ENCODE peak calls at places on chromosomes 6 and 20, in six cellular contexts. E is stimulated activated CD8-positive, alpha-beta memory T cell treated with anti-CD3 and anti-CD28 coated beads, Interleukin-15, amount 100 ng/mL, for 4 hours; J is cardiac fibroblast; K is chondrocyte; P is adrenal gland; Z is CD14-positive monocyte. U is an unnamed sample.
A peak's percentile ranks its signal among the peaks of the same experiment; 100 is the strongest.

GRCh38 chr6:20630136-20630535 is 95.9 kb downstream of the CDKAL1 start:
- DNase-seq in K (no peak), E (no peak), Z (no peak), P (no peak), J (no peak), U (no peak)

GRCh38 chr6:149236584-149236983 is 80.9 kb upstream of the TAB2 start:
- DNase-seq in P (no peak), J (peak; percentile 87), E (no peak), Z (no peak), K (no peak), U (no peak)

GRCh38 chr6:112780498-112781096 is 433.5 kb downstream of the RFPL4B start:
- DNase-seq in K (no peak), P (peak; percentile 53), Z (peak; percentile 48), J (peak; percentile 90), E (no peak), U (peak; percentile 74)

GRCh38 chr6:42010185-42010872 is 40.0 kb upstream of the TAF8 start:
- DNase-seq in E (no peak), P (no peak), J (peak; percentile 25), K (peak; percentile 61), Z (no peak), U (no peak)

GRCh38 chr6:21752054-21752811 is 158.7 kb downstream of the SOX4 start:
- DNase-seq in E (no peak), J (no peak), Z (no peak), K (no peak), P (no peak), U (no peak)

GRCh38 chr6:150739711-150740349 is 125.7 kb upstream of the MTHFD1L start:
- DNase-seq in P (no peak), Z (no peak), E (no peak), J (no peak), K (no peak), U (no peak)

GRCh38 chr20:24382775-24383174 is 86.7 kb upstream of the SYNDIG1 start:
- DNase-seq in J (no peak), K (no peak), P (no peak), E (no peak), Z (no peak), U (peak; percentile 54)

GRCh38 chr6:44672838-44673237 is 285.3 kb downstream of the CDC5L start:
- DNase-seq in J (no peak), Z (no peak), K (no peak), E (no peak), P (no peak), U (no peak)

GRCh38 chr6:159134701-159135364 is 34.4 kb upstream of the FNDC1 start:
- DNase-seq in K (no peak), Z (peak; percentile 70), P (peak; percentile 77), E (peak; percentile 29), J (peak; percentile 63), U (no peak)

GRCh38 chr20:59082981-59083380 is 40.4 kb upstream of the PRELID3B start:
- DNase-seq in P (no peak), Z (no peak), J (no peak), E (no peak), K (no peak), U (no peak)

GRCh38 chr6:111027219-111027618 is 45.4 kb downstream of the RPF2 start:
- DNase-seq in J (no peak), P (no peak), Z (no peak), K (no peak), E (no peak), U (no peak)

GRCh38 chr6:6724319-6725119 is 136.0 kb downstream of the LY86 start:
- DNase-seq in K (no peak), P (peak; percentile 82), J (peak; percentile 86), E (no peak), Z (peak; percentile 50), U (no peak)

GRCh38 chr6:52691718-52692117 is 20.8 kb downstream of the TMEM14A start:
- DNase-seq in P (no peak), K (no peak), J (peak; percentile 22), Z (no peak), E (no peak), U (no peak)

GRCh38 chr6:54935739-54936138 is 89.2 kb downstream of the FAM83B start:
- DNase-seq in P (no peak), E (no peak), Z (no peak), K (no peak), J (peak; percentile 3), U (no peak)